ENCODE peak calls at places on chromosomes 7 and 10, in five cellular contexts. H, F, V, T and A are unnamed samples.

GRCh38 chr10:13953371-13953770 is 366.6 kb downstream of the PRPF18 start:
- DNase-seq in V (no peak), F (no peak), T (no peak), H (no peak), A (no peak)

GRCh38 chr10:4506087-4506486 is 319.9 kb upstream of the AKR1E2 start:
- DNase-seq in V (no peak), H (no peak), T (no peak), F (no peak), A (no peak)

GRCh38 chr10:110698782-110699201 is 54.7 kb downstream of the RBM20 start:
- DNase-seq in H (no peak), V (no peak), T (no peak), F (peak), A (peak)

GRCh38 chr7:94696981-94697670 is 41.2 kb upstream of the SGCE start:
- DNase-seq in T (peak), V (no peak), F (peak), H (peak), A (no peak)

GRCh38 chr10:102280397-102281015 is 35.2 kb downstream of the GBF1 start:
- DNase-seq in V (no peak), T (no peak), F (no peak), H (no peak), A (peak)

GRCh38 chr7:137462847-137463246 is 119.3 kb upstream of the PTN start:
- DNase-seq in V (no peak), H (no peak), T (no peak), F (no peak), A (no peak)

GRCh38 chr10:46555713-46556514 is 544 bp downstream of the GPRIN2 start:
- DNase-seq in T (peak), F (peak), V (no peak), H (peak), A (no peak)

GRCh38 chr7:14095233-14095950 is 105.9 kb upstream of the ETV1 start:
- DNase-seq in H (no peak), V (no peak), F (no peak), T (no peak), A (no peak)

GRCh38 chr7:131556055-131556911 is at the start of gene PODXL:
- DNase-seq in F (peak), V (no peak), T (peak), H (peak), A (peak)

GRCh38 chr10:132891994-132892393 is 50.4 kb downstream of the CFAP46 start:
- DNase-seq in F (peak), T (no peak), H (no peak), V (no peak), A (peak)

GRCh38 chr10:113780681-113781250 is 29.3 kb downstream of the PLEKHS1 start:
- DNase-seq in T (no peak), F (no peak), H (no peak), V (no peak), A (no peak)

GRCh38 chr7:156025675-156026074 is 213.4 kb upstream of the SHH start:
- DNase-seq in T (no peak), F (no peak), V (no peak), H (no peak), A (no peak)

GRCh38 chr7:156028521-156028920 is 216.3 kb upstream of the SHH start:
- DNase-seq in H (no peak), V (no peak), F (no peak), T (no peak), A (no peak)

GRCh38 chr7:156027821-156028220 is 215.6 kb upstream of the SHH start:
- DNase-seq in H (no peak), F (no peak), T (no peak), V (no peak), A (no peak)

GRCh38 chr7:156029460-156030007 is 217.3 kb upstream of the SHH start:
- DNase-seq in H (no peak), F (no peak), T (no peak), V (no peak), A (no peak)

GRCh38 chr7:156026076-156027002 is 214.1 kb upstream of the SHH start:
- DNase-seq in F (no peak), T (no peak), V (no peak), H (no peak), A (no peak)
- H3K27ac ChIP-seq in F (no peak), T (no peak), V (no peak), H (no peak), A (no peak)

DNA sequence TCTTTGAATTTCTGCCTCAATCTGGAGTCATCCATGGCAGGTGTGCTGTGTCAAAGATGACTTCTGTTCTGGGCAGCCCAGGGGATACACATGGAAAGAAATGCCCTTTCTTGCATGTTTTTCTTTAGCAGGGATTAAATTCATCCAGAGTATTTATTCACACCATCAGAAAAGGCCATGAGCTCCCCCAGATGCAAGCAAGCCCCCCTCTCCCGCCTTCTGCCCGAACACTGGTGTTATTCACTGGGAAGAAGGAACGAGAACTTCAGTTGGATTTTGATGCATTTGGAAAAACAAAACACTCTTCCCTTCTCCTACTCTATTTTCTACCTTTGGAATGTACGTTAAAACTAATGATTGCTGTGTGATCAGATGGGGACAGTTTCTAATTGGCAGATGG is 1.4 kb downstream of the PLPP4 start:
- DNase-seq in V (no peak), T (no peak), F (no peak), H (no peak), A (no peak)
- H3K27ac ChIP-seq in V (no peak), T (no peak), F (no peak), H (no peak), A (no peak)

DNA sequence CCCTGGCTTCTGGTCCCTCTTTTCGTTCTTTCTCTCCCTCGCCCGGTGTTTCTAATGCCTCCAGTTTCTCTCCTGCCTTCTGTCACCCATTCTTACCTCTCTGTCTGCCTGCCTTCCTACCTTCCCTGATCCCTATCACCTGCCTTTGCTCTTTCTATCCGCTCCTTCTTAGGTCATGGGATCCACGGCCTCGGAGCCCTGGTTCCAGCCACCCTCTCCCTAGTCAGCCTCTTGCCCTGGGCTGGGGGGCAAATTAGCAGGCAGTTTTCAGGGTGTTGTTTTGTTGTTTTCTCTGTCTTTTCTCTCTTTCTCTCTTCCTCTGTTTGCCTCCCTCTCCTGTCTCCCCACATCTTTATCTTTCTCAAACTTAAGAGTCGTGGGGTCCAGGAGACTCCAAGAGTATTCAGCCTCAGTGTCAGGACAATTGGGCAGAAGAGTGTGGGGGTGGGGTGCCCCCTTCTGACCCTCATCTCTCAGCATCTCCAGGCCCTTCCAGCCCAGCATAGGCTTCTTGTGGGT is 1.1 kb downstream of the PAX2 start:
- DNase-seq in F (peak), V (no peak), H (no peak), T (no peak), A (no peak)
- H3K27ac ChIP-seq in F (no peak), V (no peak), H (no peak), T (no peak), A (no peak)

GRCh38 chr10:100687143-100687953 is 58.0 kb upstream of the PAX2 start:
- DNase-seq in V (no peak), T (no peak), F (no peak), H (no peak), A (no peak)
- H3K27ac ChIP-seq in V (no peak), T (no peak), F (no peak), H (no peak), A (no peak)

GRCh38 chr10:70459771-70460490 is 18.4 kb upstream of the NODAL start:
- DNase-seq in F (no peak), H (no peak), V (no peak), T (no peak), A (no peak)

GRCh38 chr10:70459061-70459770 is 17.7 kb upstream of the NODAL start:
- DNase-seq in T (no peak), F (peak), V (no peak), H (no peak), A (no peak)

GRCh38 chr10:70458329-70459060 is 17.0 kb upstream of the NODAL start:
- DNase-seq in F (peak), V (no peak), H (peak), T (peak), A (peak)

GRCh38 chr10:70456164-70456563 is 14.7 kb upstream of the NODAL start:
- DNase-seq in T (no peak), V (no peak), F (no peak), H (no peak), A (no peak)

DNA sequence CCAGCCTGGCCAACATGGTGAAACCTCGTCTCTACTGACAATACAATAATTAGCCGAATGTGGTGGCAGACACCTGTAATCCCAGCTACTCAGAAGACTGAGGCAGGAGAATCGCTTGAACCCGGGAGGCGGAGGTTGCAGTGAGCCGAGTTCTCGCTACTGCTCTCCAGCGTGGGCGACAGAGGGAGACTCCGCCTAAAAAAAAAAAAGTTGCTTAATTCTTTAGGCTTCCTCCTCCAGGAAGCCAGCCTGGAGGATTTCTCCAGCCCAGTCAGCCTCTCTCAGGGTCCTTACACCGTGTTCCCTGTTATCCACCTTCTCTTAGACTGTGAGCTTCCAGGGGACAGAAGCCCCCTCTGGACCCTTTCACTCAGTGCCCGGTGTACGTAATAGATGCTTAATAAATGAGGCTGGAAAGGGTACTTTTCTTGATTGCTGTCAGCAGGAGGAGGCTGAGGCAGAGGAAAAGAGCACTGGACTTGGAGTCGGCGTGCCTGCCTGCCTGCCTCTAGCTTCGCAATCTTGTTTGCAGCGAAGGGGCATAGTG is 16.4 kb upstream of the NODAL start:
- DNase-seq in H (no peak), F (no peak), T (no peak), V (no peak), A (no peak)
- H3K27ac ChIP-seq in H (no peak), F (peak), T (no peak), V (no peak), A (no peak)

GRCh38 chr7:116573541-116573940 is 48.7 kb downstream of the CAV1 start:
- DNase-seq in T (no peak), H (no peak), V (no peak), F (no peak), A (no peak)

GRCh38 chr7:116576350-116577319 is 51.8 kb downstream of the CAV1 start:
- DNase-seq in H (peak), V (no peak), T (no peak), F (no peak), A (no peak)

GRCh38 chr7:116572036-116572435 is 47.2 kb downstream of the CAV1 start:
- DNase-seq in T (no peak), H (no peak), V (no peak), F (no peak), A (no peak)

GRCh38 chr7:116575853-116576252 is 51.0 kb downstream of the CAV1 start:
- DNase-seq in F (no peak), T (no peak), H (no peak), V (no peak), A (no peak)

GRCh38 chr7:116574025-116574822 is 49.4 kb downstream of the CAV1 start:
- DNase-seq in V (no peak), T (no peak), F (no peak), H (no peak), A (no peak)
- H3K27ac ChIP-seq in V (no peak), T (no peak), F (no peak), H (no peak), A (no peak)

GRCh38 chr7:100466830-100467605 is 3.0 kb upstream of the SPACDR start:
- DNase-seq in H (no peak), T (no peak), V (no peak), F (no peak), A (no peak)
- H3K27ac ChIP-seq in H (no peak), T (peak), V (no peak), F (peak), A (no peak)

GRCh38 chr10:81600185-81600584 is 274.8 kb upstream of the NRG3 start:
- DNase-seq in T (no peak), V (no peak), F (no peak), H (no peak), A (no peak)

GRCh38 chr10:81594991-81595390 is 280.0 kb upstream of the NRG3 start:
- DNase-seq in H (no peak), T (no peak), F (no peak), V (no peak), A (no peak)
- H3K27ac ChIP-seq in H (no peak), T (no peak), F (no peak), V (no peak), A (no peak)